ENCODE peak calls at places on chromosomes 6 and 20, in eight cellular contexts. S is AG09319, E is AG09309, U is GM10248, K is AG10803, V is left ventricle myocardium inferior, N is HFF-Myc, A is BJ. O is an unnamed sample.

GRCh38 chr6:37276916-37277509 is 19.1 kb upstream of the TMEM217 start:
- DNase-seq in S (no peak), A (no peak), E (no peak), V (no peak), U (peak), K (no peak), N (no peak), O (no peak)

GRCh38 chr20:46060975-46061374 is 28.8 kb downstream of the NCOA5 start:
- DNase-seq in S (no peak), E (no peak), A (no peak), V (no peak), N (no peak), U (no peak), K (no peak), O (no peak)

GRCh38 chr6:169237496-169238134 is 16.0 kb downstream of the THBS2 start:
- DNase-seq in U (no peak), N (no peak), A (no peak), V (no peak), S (no peak), K (no peak), E (no peak), O (no peak)

GRCh38 chr6:108947114-108947854 is 99.1 kb downstream of the ARMC2 start:
- DNase-seq in S (peak), U (no peak), E (peak), N (peak), K (peak), A (peak), V (no peak), O (no peak)

GRCh38 chr20:35568645-35569044 is 26.8 kb downstream of the ERGIC3 start:
- DNase-seq in E (no peak), A (no peak), U (no peak), K (no peak), S (no peak), N (no peak), V (no peak), O (no peak)

GRCh38 chr20:50753152-50753551 is 21.8 kb downstream of the PARD6B start:
- DNase-seq in V (no peak), E (no peak), N (no peak), S (no peak), A (no peak), K (no peak), U (no peak), O (no peak)

GRCh38 chr6:113326781-113327180 is 530.4 kb upstream of the MARCKS start:
- DNase-seq in E (no peak), V (no peak), U (no peak), A (no peak), N (no peak), S (no peak), K (no peak), O (no peak)

GRCh38 chr6:158642097-158642601 is 2.4 kb downstream of the DYNLT1 start:
- DNase-seq in V (no peak), A (no peak), E (no peak), S (peak), N (no peak), U (no peak), K (peak), O (no peak)

GRCh38 chr20:10511507-10512231 is 76.6 kb downstream of the SLX4IP start:
- DNase-seq in V (peak), N (peak), S (peak), K (peak), A (peak), E (peak), U (peak), O (peak)

GRCh38 chr6:34969662-34970265 is 80.7 kb downstream of the ANKS1A start:
- DNase-seq in U (no peak), V (no peak), A (no peak), N (no peak), S (no peak), K (no peak), E (no peak), O (no peak)

GRCh38 chr20:62735331-62735821 is 26.7 kb downstream of the NTSR1 start:
- DNase-seq in K (no peak), E (no peak), V (no peak), N (no peak), A (no peak), U (no peak), S (no peak), O (no peak)

GRCh38 chr6:25052181-25052580 is 116.4 kb upstream of the RIPOR2 start:
- DNase-seq in U (no peak), V (no peak), E (no peak), N (no peak), K (no peak), S (no peak), A (no peak), O (no peak)

GRCh38 chr20:3629893-3630292 is 33.3 kb downstream of the GFRA4 start:
- DNase-seq in U (no peak), K (no peak), S (no peak), E (no peak), A (no peak), N (no peak), V (no peak), O (no peak)

GRCh38 chr20:3630429-3630828 is 32.8 kb downstream of the GFRA4 start:
- DNase-seq in V (no peak), N (no peak), A (no peak), S (no peak), K (no peak), E (no peak), U (no peak), O (no peak)

GRCh38 chr20:3631534-3631933 is 31.7 kb downstream of the GFRA4 start:
- DNase-seq in U (no peak), E (no peak), S (no peak), V (no peak), A (no peak), N (no peak), K (no peak), O (no peak)

GRCh38 chr20:3633913-3634478 is 29.2 kb downstream of the GFRA4 start:
- DNase-seq in V (no peak), U (no peak), S (no peak), N (no peak), E (no peak), K (no peak), A (no peak), O (no peak)

GRCh38 chr20:3632311-3633004 is 30.7 kb downstream of the GFRA4 start:
- DNase-seq in K (no peak), E (no peak), N (no peak), A (no peak), V (no peak), U (no peak), S (no peak), O (no peak)
- TF ChIP-seq CTCF in K (no peak), E (no peak), N (no peak), A (no peak), V (no peak), U (no peak), S (no peak), O (no peak)

GRCh38 chr6:85348643-85349042 is 101.2 kb upstream of the NT5E start:
- DNase-seq in A (no peak), V (no peak), N (no peak), E (no peak), S (no peak), U (no peak), K (no peak), O (no peak)
- TF ChIP-seq CTCF in A (no peak), V (no peak), N (peak), E (no peak), S (no peak), U (peak), K (no peak), O (no peak)

GRCh38 chr20:41599699-41600104 is 18.5 kb downstream of the CHD6 start:
- DNase-seq in S (no peak), A (no peak), N (no peak), E (no peak), V (no peak), U (no peak), K (no peak), O (no peak)

GRCh38 chr20:41607791-41608190 is 10.4 kb downstream of the CHD6 start:
- DNase-seq in N (no peak), E (no peak), S (no peak), K (no peak), U (no peak), V (no peak), A (no peak), O (no peak)

GRCh38 chr20:41601742-41602141 is 16.4 kb downstream of the CHD6 start:
- DNase-seq in A (no peak), V (no peak), S (no peak), K (no peak), U (no peak), E (no peak), N (no peak), O (no peak)

GRCh38 chr20:41600926-41601631 is 17.1 kb downstream of the CHD6 start:
- DNase-seq in N (no peak), E (no peak), K (no peak), A (no peak), V (no peak), S (no peak), U (no peak), O (no peak)

DNA sequence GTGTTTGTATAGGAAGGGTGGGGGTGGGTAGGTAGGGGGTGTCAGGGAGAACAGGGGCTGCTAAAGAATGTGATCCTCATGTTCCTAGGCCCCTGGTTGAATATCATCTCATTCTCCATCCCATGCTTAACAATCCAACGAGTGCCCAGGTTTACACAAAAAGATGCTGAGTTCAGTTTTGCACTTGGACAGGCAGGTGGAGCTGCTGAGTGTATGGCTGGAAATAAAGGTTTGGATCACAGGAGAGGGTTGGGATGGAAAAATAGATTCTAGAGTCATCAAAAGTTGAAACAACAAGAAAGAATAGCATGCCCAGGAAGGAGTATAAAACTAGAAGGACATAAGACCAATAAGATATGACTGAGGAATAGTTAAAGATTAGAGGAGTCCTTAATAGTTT is 14.2 kb downstream of the CHD6 start:
- DNase-seq in U (no peak), S (no peak), K (no peak), E (no peak), V (no peak), A (no peak), N (no peak), O (no peak)
- TF ChIP-seq CTCF in U (no peak), S (no peak), K (no peak), E (no peak), V (no peak), A (peak), N (no peak), O (no peak)

DNA sequence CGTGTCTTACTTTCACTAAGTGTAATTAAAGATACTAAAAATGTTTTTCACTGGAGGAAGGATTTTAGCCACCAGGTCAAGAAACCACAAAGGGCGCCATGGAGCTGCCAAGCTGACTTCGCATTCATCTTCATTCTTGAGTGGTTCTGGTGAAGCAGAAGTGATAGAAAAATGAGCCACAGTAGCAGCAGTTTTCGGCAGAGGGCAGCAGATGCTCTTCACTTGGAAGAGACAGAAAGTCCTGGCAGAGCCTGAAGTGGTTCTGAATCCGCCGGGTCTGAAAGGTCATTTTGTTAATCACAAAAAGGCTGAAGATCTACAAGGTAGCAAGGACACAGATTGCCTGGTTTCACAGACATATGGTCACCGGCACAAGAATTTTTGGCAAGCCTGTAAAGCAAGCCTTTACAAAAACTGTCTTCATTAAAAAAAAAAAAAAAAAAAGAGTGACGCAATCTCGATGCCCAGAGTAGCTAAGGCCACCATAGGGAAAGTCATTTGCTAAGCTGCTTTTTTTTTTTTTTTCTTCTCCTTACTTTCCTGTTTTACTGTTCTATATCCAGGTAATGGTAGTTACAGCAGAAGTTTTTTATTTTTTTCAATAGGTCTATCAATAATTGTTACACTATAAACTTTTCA is 345.1 kb upstream of the AGPAT4 start:
- DNase-seq in U (no peak), A (no peak), N (peak), S (peak), V (peak), E (peak), K (peak), O (no peak)
- TF ChIP-seq CTCF in U (no peak), A (peak), N (peak), S (peak), V (peak), E (peak), K (peak), O (no peak)

GRCh38 chr6:142544199-142544838 is 242.5 kb downstream of the ADGRG6 start:
- DNase-seq in E (no peak), U (no peak), N (no peak), V (no peak), S (no peak), K (no peak), A (no peak), O (no peak)

GRCh38 chr6:142551145-142551811 is 249.5 kb downstream of the ADGRG6 start:
- DNase-seq in A (no peak), U (no peak), E (no peak), N (no peak), V (no peak), K (peak), S (no peak), O (no peak)

GRCh38 chr6:142545147-142545546 is 243.3 kb downstream of the ADGRG6 start:
- DNase-seq in S (no peak), A (no peak), E (no peak), U (no peak), K (no peak), V (no peak), N (no peak), O (no peak)

GRCh38 chr6:142548571-142548970 is 246.8 kb downstream of the ADGRG6 start:
- DNase-seq in E (no peak), S (no peak), N (no peak), K (no peak), U (no peak), A (no peak), V (no peak), O (no peak)

GRCh38 chr6:142550310-142550709 is 248.5 kb downstream of the ADGRG6 start:
- DNase-seq in S (no peak), K (no peak), E (no peak), V (no peak), U (no peak), A (no peak), N (no peak), O (no peak)
- TF ChIP-seq CTCF in S (no peak), K (no peak), E (no peak), V (no peak), U (no peak), A (no peak), N (no peak), O (no peak)